ENCODE peak calls at places on chromosome 19, in seven cellular contexts. H is neuronal stem cell, W is IMR-90, C is mesenchymal stem cell, M is mesendoderm, R is H9, K is H1. J is an unnamed sample.

GRCh38 chr19:8257052-8257443 is 47.9 kb downstream of the CERS4 start:
- DNase-seq in W (no peak), R (peak), C (no peak), M (peak), K (no peak), H (no peak), J (no peak)

GRCh38 chr19:51000981-51001380 is 423 bp downstream of the KLK8 start:
- DNase-seq in W (no peak), K (no peak), H (no peak), M (peak), R (peak), C (no peak), J (no peak)

GRCh38 chr19:22604571-22605274 is 29.4 kb upstream of the ZNF492 start:
- DNase-seq in M (no peak), R (no peak), C (no peak), H (no peak), K (no peak), W (no peak), J (no peak)

GRCh38 chr19:2223391-2223790 is 12.7 kb downstream of the PLEKHJ1 start:
- DNase-seq in W (no peak), C (no peak), M (no peak), R (no peak), H (no peak), K (no peak), J (no peak)

GRCh38 chr19:6772028-6772865 is at the start of gene VAV1:
- DNase-seq in M (no peak), C (no peak), W (no peak), R (peak), H (no peak), K (no peak), J (no peak)

GRCh38 chr19:19410553-19411550 is 5.4 kb downstream of the GATAD2A start:
- DNase-seq in M (peak), K (no peak), H (no peak), R (no peak), C (no peak), W (no peak), J (no peak)

GRCh38 chr19:1232652-1233360 is 5.0 kb downstream of the CBARP start:
- DNase-seq in W (peak), R (no peak), H (no peak), C (peak), K (no peak), M (no peak), J (no peak)

GRCh38 chr19:48629599-48630288 is 7.4 kb downstream of the DBP start:
- DNase-seq in H (peak), M (peak), K (peak), R (peak), C (peak), W (no peak), J (peak)

GRCh38 chr19:5432687-5433086 is 22.5 kb upstream of the ZNRF4 start:
- DNase-seq in K (no peak), H (no peak), R (no peak), M (no peak), W (no peak), C (no peak), J (no peak)

GRCh38 chr19:10600149-10600548 is 13.0 kb upstream of the AP1M2 start:
- DNase-seq in M (no peak), W (no peak), H (no peak), R (no peak), C (no peak), K (no peak), J (no peak)

GRCh38 chr19:389935-390289 is 19.0 kb downstream of the C2CD4C start:
- DNase-seq in K (no peak), W (no peak), M (no peak), H (no peak), C (no peak), R (no peak), J (no peak)

GRCh38 chr19:19579533-19580361 is 38.7 kb downstream of the PBX4 start:
- DNase-seq in K (no peak), C (no peak), R (no peak), W (no peak), M (no peak), H (no peak), J (peak)

GRCh38 chr19:46355234-46355990 is 8.5 kb downstream of the PPP5C start:
- DNase-seq in R (no peak), H (no peak), M (peak), K (no peak), C (no peak), W (no peak), J (peak)
- H3K4me2 ChIP-seq in R (no peak), H (no peak), M (no peak), K (no peak), C (no peak), W (no peak), J (no peak)

GRCh38 chr19:38678891-38679494 is 31.5 kb downstream of the ACTN4 start:
- DNase-seq in C (no peak), H (no peak), R (no peak), M (no peak), W (no peak), K (no peak), J (no peak)
- H2AK5ac ChIP-seq in C (peak), H (peak), R (no peak), M (no peak), W (peak), K (no peak), J (no peak)

DNA sequence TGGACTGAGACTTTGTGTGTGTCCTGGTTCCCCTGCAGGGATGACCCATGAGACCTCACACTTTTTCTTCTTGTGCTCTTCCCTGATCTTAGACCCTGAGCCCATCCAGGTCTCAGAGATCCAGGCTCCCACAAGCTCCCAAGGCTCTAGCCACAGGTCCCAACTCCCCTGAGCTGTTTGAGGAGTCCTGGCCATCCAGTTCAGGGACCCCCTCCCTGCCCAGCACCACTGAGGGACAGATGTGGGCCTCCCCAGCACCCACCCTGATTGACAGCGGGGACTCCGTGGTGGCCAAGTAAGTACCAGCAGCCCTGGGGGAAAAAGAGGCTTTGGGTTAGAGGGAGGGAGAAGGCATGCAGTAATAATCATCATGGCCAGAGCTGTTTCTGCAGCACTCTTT is 1.7 kb downstream of the PROSER3 start:
- DNase-seq in K (no peak), R (no peak), C (no peak), W (no peak), H (no peak), M (no peak), J (no peak)
- H3K4me2 ChIP-seq in K (no peak), R (no peak), C (no peak), W (no peak), H (no peak), M (no peak), J (no peak)

GRCh38 chr19:39379865-39380399 is 11.0 kb downstream of the PAF1 start:
- DNase-seq in W (no peak), H (no peak), C (no peak), K (no peak), R (no peak), M (no peak), J (no peak)
- H2AK5ac ChIP-seq in W (no peak), H (no peak), C (no peak), K (no peak), R (no peak), M (no peak), J (no peak)

GRCh38 chr19:44788971-44789370 is 11.3 kb downstream of the CBLC start:
- DNase-seq in M (no peak), R (no peak), C (no peak), W (no peak), K (no peak), H (no peak), J (no peak)
- H3K4me2 ChIP-seq in M (no peak), R (no peak), C (no peak), W (no peak), K (no peak), H (no peak), J (no peak)

GRCh38 chr19:33174186-33174585 is 19.9 kb upstream of the LRP3 start:
- DNase-seq in H (no peak), K (no peak), C (no peak), M (no peak), R (no peak), W (no peak), J (no peak)

GRCh38 chr19:33175886-33176669 is 18.1 kb upstream of the LRP3 start:
- DNase-seq in R (no peak), K (no peak), H (no peak), C (peak), W (peak), M (peak), J (peak)

GRCh38 chr19:33176670-33177416 is 17.3 kb upstream of the LRP3 start:
- DNase-seq in H (peak), R (peak), K (peak), M (peak), W (peak), C (peak), J (peak)

GRCh38 chr19:33175156-33175782 is 18.9 kb upstream of the LRP3 start:
- DNase-seq in H (no peak), W (no peak), C (no peak), K (no peak), M (no peak), R (no peak), J (no peak)

GRCh38 chr19:33177417-33177976 is 16.6 kb upstream of the LRP3 start:
- DNase-seq in R (no peak), K (no peak), C (peak), M (peak), H (no peak), W (no peak), J (peak)
- H2AK5ac ChIP-seq in R (no peak), K (no peak), C (no peak), M (no peak), H (peak), W (no peak), J (no peak)